ENCODE peak calls at places on chromosome 21, in eight cellular contexts. One of them, this sample, is unnamed.

GRCh38 chr21:33975548-33976081 is 60.0 kb upstream of the ATP5PO start:
- DNase-seq in upper lobe of left lung: peak; percentile 56
- DNase-seq in GM12892: peak; percentile 55
- DNase-seq in vagina: peak; percentile 87
- DNase-seq in HCT116: no peak
- DNase-seq in stomach: no peak
- DNase-seq in prostate gland: no peak
- DNase-seq in HepG2: no peak
- DNase-seq in this sample: no peak

GRCh38 chr21:43368685-43369084 is 58.2 kb downstream of the SIK1 start:
- DNase-seq in upper lobe of left lung: no peak
- DNase-seq in prostate gland: no peak
- DNase-seq in HCT116: no peak
- DNase-seq in HepG2: no peak
- DNase-seq in vagina: no peak
- DNase-seq in GM12892: no peak
- DNase-seq in stomach: no peak
- DNase-seq in this sample: no peak

GRCh38 chr21:41706678-41707077 is 60.2 kb downstream of the RIPK4 start:
- DNase-seq in prostate gland: no peak
- DNase-seq in HCT116: no peak
- DNase-seq in vagina: no peak
- DNase-seq in HepG2: peak; percentile 86
- DNase-seq in stomach: no peak
- DNase-seq in GM12892: no peak
- DNase-seq in upper lobe of left lung: peak; percentile 39
- DNase-seq in this sample: no peak

GRCh38 chr21:41124626-41125240 is 43.2 kb upstream of the BACE2 start:
- DNase-seq in GM12892: no peak
- DNase-seq in HCT116: no peak
- DNase-seq in upper lobe of left lung: no peak
- DNase-seq in prostate gland: no peak
- DNase-seq in stomach: no peak
- DNase-seq in HepG2: no peak
- DNase-seq in vagina: no peak
- DNase-seq in this sample: no peak

GRCh38 chr21:37368536-37369279 is 2.1 kb downstream of the DYRK1A start:
- DNase-seq in prostate gland: no peak
- DNase-seq in HepG2: no peak
- DNase-seq in vagina: no peak
- DNase-seq in GM12892: no peak
- DNase-seq in HCT116: no peak
- DNase-seq in stomach: no peak
- DNase-seq in upper lobe of left lung: no peak
- DNase-seq in this sample: no peak

GRCh38 chr21:20822559-20823133 is 175.6 kb upstream of the NCAM2 start:
- DNase-seq in HCT116: no peak
- DNase-seq in GM12892: no peak
- DNase-seq in upper lobe of left lung: no peak
- DNase-seq in vagina: no peak
- DNase-seq in stomach: no peak
- DNase-seq in HepG2: no peak
- DNase-seq in prostate gland: no peak
- DNase-seq in this sample: no peak

GRCh38 chr21:15895142-15896106 is 165.6 kb downstream of the USP25 start:
- DNase-seq in upper lobe of left lung: no peak
- DNase-seq in prostate gland: no peak
- DNase-seq in HepG2: no peak
- DNase-seq in GM12892: no peak
- DNase-seq in HCT116: no peak
- DNase-seq in vagina: no peak
- DNase-seq in stomach: no peak
- DNase-seq in this sample: no peak

GRCh38 chr21:42833439-42833815 is 45.9 kb downstream of the WDR4 start:
- DNase-seq in HepG2: peak; percentile 25
- DNase-seq in vagina: peak; percentile 82
- DNase-seq in prostate gland: no peak
- DNase-seq in stomach: peak; percentile 54
- DNase-seq in HCT116: peak; percentile 10
- DNase-seq in GM12892: no peak
- DNase-seq in upper lobe of left lung: no peak
- DNase-seq in this sample: no peak

GRCh38 chr21:43209575-43210453 is 41.0 kb downstream of the CRYAA start:
- DNase-seq in upper lobe of left lung: peak; percentile 12
- DNase-seq in stomach: no peak
- DNase-seq in vagina: peak; percentile 29
- DNase-seq in prostate gland: peak; percentile 3
- DNase-seq in HCT116: no peak
- DNase-seq in GM12892: no peak
- DNase-seq in HepG2: peak; percentile 72
- DNase-seq in this sample: peak; percentile 13

GRCh38 chr21:42651515-42652401 is 1.7 kb upstream of the PDE9A start:
- DNase-seq in prostate gland: no peak
- DNase-seq in upper lobe of left lung: no peak
- DNase-seq in vagina: no peak
- DNase-seq in stomach: no peak
- DNase-seq in HepG2: no peak
- DNase-seq in GM12892: no peak
- DNase-seq in HCT116: no peak
- DNase-seq in this sample: no peak

GRCh38 chr21:23522750-23523149 is 2084.5 kb downstream of the MRPL39 start:
- DNase-seq in GM12892: no peak
- DNase-seq in upper lobe of left lung: no peak
- DNase-seq in prostate gland: no peak
- DNase-seq in stomach: no peak
- DNase-seq in vagina: no peak
- DNase-seq in HCT116: no peak
- DNase-seq in HepG2: no peak
- DNase-seq in this sample: no peak

GRCh38 chr21:43207868-43208267 is 39.1 kb downstream of the CRYAA start:
- DNase-seq in HCT116: no peak
- DNase-seq in upper lobe of left lung: peak; percentile 14
- DNase-seq in vagina: peak; percentile 71
- DNase-seq in GM12892: no peak
- DNase-seq in prostate gland: no peak
- DNase-seq in stomach: no peak
- DNase-seq in HepG2: no peak
- DNase-seq in this sample: no peak

GRCh38 chr21:32499249-32500055 is 85.9 kb downstream of the TCP10L start:
- DNase-seq in HCT116: no peak
- DNase-seq in HepG2: no peak
- DNase-seq in prostate gland: no peak
- DNase-seq in stomach: no peak
- DNase-seq in vagina: no peak
- DNase-seq in GM12892: no peak
- DNase-seq in upper lobe of left lung: no peak
- DNase-seq in this sample: no peak

GRCh38 chr21:28731700-28732321 is 260.9 kb downstream of the LTN1 start:
- DNase-seq in stomach: no peak
- DNase-seq in HCT116: no peak
- DNase-seq in vagina: no peak
- DNase-seq in HepG2: no peak
- DNase-seq in upper lobe of left lung: no peak
- DNase-seq in prostate gland: no peak
- DNase-seq in GM12892: no peak
- DNase-seq in this sample: no peak

GRCh38 chr21:28723666-28724065 is 269.0 kb downstream of the LTN1 start:
- DNase-seq in prostate gland: no peak
- DNase-seq in vagina: no peak
- DNase-seq in HepG2: no peak
- DNase-seq in HCT116: no peak
- DNase-seq in GM12892: no peak
- DNase-seq in upper lobe of left lung: no peak
- DNase-seq in stomach: no peak
- DNase-seq in this sample: no peak

GRCh38 chr21:28725396-28725795 is 267.3 kb downstream of the LTN1 start:
- DNase-seq in prostate gland: no peak
- DNase-seq in HepG2: no peak
- DNase-seq in GM12892: no peak
- DNase-seq in HCT116: no peak
- DNase-seq in vagina: no peak
- DNase-seq in stomach: no peak
- DNase-seq in upper lobe of left lung: no peak
- DNase-seq in this sample: no peak

GRCh38 chr21:28729887-28730286 is 262.8 kb downstream of the LTN1 start:
- DNase-seq in prostate gland: no peak
- DNase-seq in stomach: no peak
- DNase-seq in HepG2: no peak
- DNase-seq in GM12892: no peak
- DNase-seq in vagina: no peak
- DNase-seq in upper lobe of left lung: no peak
- DNase-seq in HCT116: no peak
- DNase-seq in this sample: no peak

GRCh38 chr21:28727809-28728208 is 264.9 kb downstream of the LTN1 start:
- DNase-seq in vagina: no peak
- DNase-seq in upper lobe of left lung: no peak
- DNase-seq in HepG2: no peak
- DNase-seq in HCT116: no peak
- DNase-seq in GM12892: no peak
- DNase-seq in prostate gland: no peak
- DNase-seq in stomach: no peak
- DNase-seq in this sample: no peak
- TF ChIP-seq POLR2AphosphoS5 in vagina: no peak
- TF ChIP-seq POLR2AphosphoS5 in upper lobe of left lung: no peak
- TF ChIP-seq POLR2AphosphoS5 in HepG2: no peak
- TF ChIP-seq POLR2AphosphoS5 in HCT116: no peak
- TF ChIP-seq POLR2AphosphoS5 in GM12892: no peak
- TF ChIP-seq POLR2AphosphoS5 in prostate gland: no peak
- TF ChIP-seq POLR2AphosphoS5 in stomach: no peak
- TF ChIP-seq POLR2AphosphoS5 in this sample: no peak

DNA sequence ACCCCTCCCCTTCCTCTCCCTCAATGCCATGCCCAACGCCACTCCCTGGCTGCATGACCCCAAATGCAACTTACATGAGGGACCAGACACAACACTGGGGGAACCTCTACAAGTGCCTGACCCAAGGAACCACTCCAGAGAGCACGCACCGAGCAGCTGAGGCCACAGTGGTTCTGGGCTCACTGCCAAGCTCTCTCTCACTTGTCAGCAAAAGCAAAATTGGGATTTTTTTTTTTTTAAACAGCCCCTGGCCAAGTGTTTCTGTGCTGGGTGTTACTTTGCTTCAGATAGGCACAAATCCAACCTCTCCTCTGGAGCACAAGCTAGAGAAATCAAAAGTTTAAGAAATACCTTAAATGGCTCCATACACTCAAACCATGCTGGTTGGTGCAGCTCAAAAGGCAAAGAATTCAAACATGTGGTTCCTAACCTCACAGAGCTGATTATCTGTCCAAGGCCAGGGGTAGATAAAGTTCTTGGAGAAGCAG is 363.0 kb downstream of the SETD4 start:
- DNase-seq in HCT116: no peak
- DNase-seq in HepG2: no peak
- DNase-seq in upper lobe of left lung: peak; percentile 68
- DNase-seq in prostate gland: no peak
- DNase-seq in stomach: peak; percentile 71
- DNase-seq in GM12892: no peak
- DNase-seq in vagina: no peak
- DNase-seq in this sample: no peak
- TF ChIP-seq POLR2AphosphoS5 in HCT116: no peak
- TF ChIP-seq POLR2AphosphoS5 in HepG2: no peak
- TF ChIP-seq POLR2AphosphoS5 in upper lobe of left lung: no peak
- TF ChIP-seq POLR2AphosphoS5 in prostate gland: no peak
- TF ChIP-seq POLR2AphosphoS5 in stomach: no peak
- TF ChIP-seq POLR2AphosphoS5 in GM12892: no peak
- TF ChIP-seq POLR2AphosphoS5 in vagina: no peak
- TF ChIP-seq POLR2AphosphoS5 in this sample: no peak

GRCh38 chr21:45480701-45481500 is 61.3 kb downstream of the SLC19A1 start:
- DNase-seq in prostate gland: no peak
- DNase-seq in HCT116: no peak
- DNase-seq in vagina: no peak
- DNase-seq in GM12892: no peak
- DNase-seq in stomach: no peak
- DNase-seq in HepG2: no peak
- DNase-seq in upper lobe of left lung: no peak
- DNase-seq in this sample: no peak

GRCh38 chr21:45478115-45478801 is 64.0 kb downstream of the SLC19A1 start:
- DNase-seq in HepG2: peak; percentile 48
- DNase-seq in upper lobe of left lung: peak; percentile 82
- DNase-seq in vagina: no peak
- DNase-seq in HCT116: peak; percentile 12
- DNase-seq in stomach: peak; percentile 75
- DNase-seq in prostate gland: peak; percentile 57
- DNase-seq in GM12892: peak; percentile 69
- DNase-seq in this sample: no peak

GRCh38 chr21:45479691-45480675 is 62.3 kb downstream of the SLC19A1 start:
- DNase-seq in vagina: no peak
- DNase-seq in prostate gland: no peak
- DNase-seq in GM12892: no peak
- DNase-seq in upper lobe of left lung: no peak
- DNase-seq in HepG2: no peak
- DNase-seq in stomach: no peak
- DNase-seq in HCT116: no peak
- DNase-seq in this sample: no peak

GRCh38 chr21:45477176-45478114 is 64.8 kb downstream of the SLC19A1 start:
- DNase-seq in HCT116: no peak
- DNase-seq in prostate gland: no peak
- DNase-seq in GM12892: no peak
- DNase-seq in stomach: no peak
- DNase-seq in vagina: no peak
- DNase-seq in upper lobe of left lung: no peak
- DNase-seq in HepG2: no peak
- DNase-seq in this sample: no peak

DNA sequence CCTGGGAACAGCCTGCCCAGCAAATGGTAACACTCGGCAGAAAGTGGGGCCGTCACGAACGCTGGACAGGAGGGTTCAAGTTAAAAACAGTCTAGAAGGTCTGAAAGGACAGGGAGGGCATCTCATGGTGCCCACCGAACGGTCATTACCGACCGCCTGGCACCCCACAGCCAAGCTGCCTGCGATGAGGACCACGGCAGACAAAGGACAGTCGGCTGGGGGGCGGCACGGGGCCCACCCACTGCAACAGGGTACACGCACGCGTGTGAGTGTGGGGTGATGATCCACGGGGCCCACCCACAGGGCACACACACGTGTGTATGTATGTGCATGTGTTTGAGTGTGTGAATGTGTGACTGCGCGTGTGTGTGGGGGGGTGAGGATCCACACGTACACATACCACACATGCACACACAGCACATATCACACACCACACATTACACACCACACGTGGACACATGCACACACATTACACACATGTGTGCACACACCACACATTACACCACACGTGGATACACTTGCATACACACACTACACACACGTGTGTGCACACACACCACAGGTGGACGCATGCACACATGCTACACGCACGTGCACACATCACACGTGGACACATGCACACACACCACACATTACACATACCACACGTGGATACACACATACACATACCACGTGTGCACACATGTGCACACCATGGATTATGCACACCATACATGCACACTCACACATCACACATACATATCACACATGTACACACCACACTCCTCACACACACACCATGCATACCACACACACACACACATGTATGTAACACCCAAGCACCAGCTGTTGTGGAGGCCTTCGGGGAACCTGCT is 63.2 kb downstream of the SLC19A1 start:
- DNase-seq in upper lobe of left lung: no peak
- DNase-seq in vagina: no peak
- DNase-seq in HepG2: no peak
- DNase-seq in stomach: no peak
- DNase-seq in GM12892: no peak
- DNase-seq in HCT116: no peak
- DNase-seq in prostate gland: no peak
- DNase-seq in this sample: no peak
- TF ChIP-seq POLR2AphosphoS5 in upper lobe of left lung: no peak
- TF ChIP-seq POLR2AphosphoS5 in vagina: peak; percentile 21
- TF ChIP-seq POLR2AphosphoS5 in HepG2: no peak
- TF ChIP-seq POLR2AphosphoS5 in stomach: no peak
- TF ChIP-seq POLR2AphosphoS5 in GM12892: no peak
- TF ChIP-seq POLR2AphosphoS5 in HCT116: no peak
- TF ChIP-seq POLR2AphosphoS5 in prostate gland: no peak
- TF ChIP-seq POLR2AphosphoS5 in this sample: no peak

GRCh38 chr21:18725653-18726052 is 322.1 kb upstream of the TMPRSS15 start:
- DNase-seq in HCT116: no peak
- DNase-seq in prostate gland: no peak
- DNase-seq in upper lobe of left lung: no peak
- DNase-seq in HepG2: no peak
- DNase-seq in stomach: no peak
- DNase-seq in GM12892: no peak
- DNase-seq in vagina: no peak
- DNase-seq in this sample: no peak
- TF ChIP-seq POLR2AphosphoS5 in HCT116: no peak
- TF ChIP-seq POLR2AphosphoS5 in prostate gland: no peak
- TF ChIP-seq POLR2AphosphoS5 in upper lobe of left lung: no peak
- TF ChIP-seq POLR2AphosphoS5 in HepG2: no peak
- TF ChIP-seq POLR2AphosphoS5 in stomach: no peak
- TF ChIP-seq POLR2AphosphoS5 in GM12892: no peak
- TF ChIP-seq POLR2AphosphoS5 in vagina: no peak
- TF ChIP-seq POLR2AphosphoS5 in this sample: no peak

This sample was measured in Panc1.